ENCODE peak calls at places on chromosomes 13 and 19, in nine cellular contexts. R, J, L, D, E, A, O, F and X are unnamed samples.

GRCh38 chr19:41753936-41754529 is 1.3 kb upstream of the CEACAM6 start:
- DNase-seq in F (peak), A (no peak), O (peak), R (peak), J (no peak), E (peak), D (peak), L (no peak), X (peak)

GRCh38 chr13:100658363-100658762 is 16.2 kb downstream of the TMTC4 start:
- DNase-seq in A (no peak), D (no peak), R (no peak), O (no peak), F (no peak), L (no peak), E (no peak), J (no peak), X (no peak)

GRCh38 chr19:58228584-58229254 is at the start of gene ZNF544:
- DNase-seq in F (peak), R (peak), A (peak), L (no peak), O (peak), D (peak), J (peak), E (peak), X (peak)

GRCh38 chr19:47713046-47714021 is at the start of gene EHD2:
- DNase-seq in L (no peak), R (peak), D (peak), O (peak), A (no peak), F (peak), J (peak), E (peak), X (peak)

GRCh38 chr19:41537789-41538188 is 38.2 kb upstream of the CEACAM21 start:
- DNase-seq in F (no peak), E (no peak), R (peak), A (no peak), L (no peak), J (no peak), O (no peak), D (no peak), X (peak)

GRCh38 chr13:41648314-41648935 is 191.1 kb downstream of the RGCC start:
- DNase-seq in E (no peak), L (no peak), O (peak), A (no peak), D (no peak), J (peak), R (no peak), F (no peak), X (peak)

GRCh38 chr13:20749377-20749776 is 24.4 kb downstream of the EEF1AKMT1 start:
- DNase-seq in E (no peak), J (no peak), F (no peak), O (no peak), L (no peak), R (no peak), A (no peak), D (no peak), X (no peak)

GRCh38 chr19:52566588-52566987 is 3.5 kb upstream of the ZNF701 start:
- DNase-seq in E (no peak), D (no peak), A (no peak), J (peak), R (no peak), O (peak), F (no peak), L (no peak), X (peak)

GRCh38 chr19:49057636-49058234 is at the start of gene CGB7:
- DNase-seq in L (no peak), D (peak), A (peak), J (no peak), E (peak), O (peak), R (peak), F (peak), X (peak)

GRCh38 chr13:67230774-67231480 is 791 bp upstream of the PCDH9 start:
- DNase-seq in L (no peak), J (peak), O (peak), E (peak), R (peak), A (peak), D (peak), F (peak), X (peak)

GRCh38 chr19:42285546-42285945 is 16.4 kb upstream of the PRR19 start:
- DNase-seq in D (peak), O (no peak), A (no peak), J (no peak), F (no peak), L (no peak), R (peak), E (no peak), X (no peak)

GRCh38 chr19:51097166-51097736 is 11.0 kb downstream of the CTU1 start:
- DNase-seq in F (peak), O (peak), E (peak), A (peak), J (no peak), D (peak), R (peak), L (no peak), X (peak)

GRCh38 chr13:48738261-48738755 is 84.6 kb downstream of the CYSLTR2 start:
- DNase-seq in O (no peak), R (no peak), D (no peak), F (peak), L (no peak), A (no peak), J (no peak), E (no peak), X (no peak)

GRCh38 chr19:8489591-8490394 is 12.6 kb downstream of the PRAM1 start:
- DNase-seq in D (no peak), E (no peak), F (no peak), O (peak), R (no peak), J (no peak), A (no peak), L (no peak), X (peak)

GRCh38 chr13:37775871-37776270 is 93.7 kb downstream of the TRPC4 start:
- DNase-seq in L (no peak), R (no peak), O (no peak), J (no peak), A (no peak), D (no peak), E (no peak), F (no peak), X (no peak)

GRCh38 chr13:112576191-112576590 is 11.8 kb downstream of the TUBGCP3 start:
- DNase-seq in R (no peak), D (no peak), A (no peak), L (no peak), E (no peak), F (no peak), O (no peak), J (no peak), X (no peak)

GRCh38 chr19:6215701-6216235 is 64.0 kb downstream of the MLLT1 start:
- DNase-seq in A (no peak), R (no peak), J (no peak), O (no peak), E (no peak), D (no peak), L (no peak), F (no peak), X (no peak)

GRCh38 chr13:48155850-48156249 is 60.9 kb upstream of the MED4 start:
- DNase-seq in A (no peak), O (peak), D (no peak), R (no peak), J (no peak), E (no peak), L (no peak), F (no peak), X (peak)

GRCh38 chr19:13537454-13537853 is 31.2 kb upstream of the CACNA1A start:
- DNase-seq in F (peak), E (peak), R (no peak), L (no peak), D (no peak), J (no peak), A (no peak), O (no peak), X (peak)

GRCh38 chr19:30696514-30696913 is 324.3 kb downstream of the ZNF536 start:
- DNase-seq in A (peak), R (no peak), E (peak), D (no peak), F (no peak), L (no peak), J (no peak), O (no peak), X (no peak)

GRCh38 chr19:20558571-20558970 is 7.0 kb downstream of the ZNF737 start:
- DNase-seq in A (no peak), L (no peak), D (no peak), J (no peak), E (no peak), R (no peak), O (no peak), F (no peak), X (no peak)

GRCh38 chr19:20558011-20558410 is 7.6 kb downstream of the ZNF737 start:
- DNase-seq in O (no peak), A (no peak), L (no peak), D (peak), F (peak), R (no peak), E (no peak), J (no peak), X (no peak)
- TF ChIP-seq CTCF in O (no peak), A (no peak), L (peak), D (no peak), F (no peak), R (no peak), E (no peak), J (no peak), X (no peak)

DNA sequence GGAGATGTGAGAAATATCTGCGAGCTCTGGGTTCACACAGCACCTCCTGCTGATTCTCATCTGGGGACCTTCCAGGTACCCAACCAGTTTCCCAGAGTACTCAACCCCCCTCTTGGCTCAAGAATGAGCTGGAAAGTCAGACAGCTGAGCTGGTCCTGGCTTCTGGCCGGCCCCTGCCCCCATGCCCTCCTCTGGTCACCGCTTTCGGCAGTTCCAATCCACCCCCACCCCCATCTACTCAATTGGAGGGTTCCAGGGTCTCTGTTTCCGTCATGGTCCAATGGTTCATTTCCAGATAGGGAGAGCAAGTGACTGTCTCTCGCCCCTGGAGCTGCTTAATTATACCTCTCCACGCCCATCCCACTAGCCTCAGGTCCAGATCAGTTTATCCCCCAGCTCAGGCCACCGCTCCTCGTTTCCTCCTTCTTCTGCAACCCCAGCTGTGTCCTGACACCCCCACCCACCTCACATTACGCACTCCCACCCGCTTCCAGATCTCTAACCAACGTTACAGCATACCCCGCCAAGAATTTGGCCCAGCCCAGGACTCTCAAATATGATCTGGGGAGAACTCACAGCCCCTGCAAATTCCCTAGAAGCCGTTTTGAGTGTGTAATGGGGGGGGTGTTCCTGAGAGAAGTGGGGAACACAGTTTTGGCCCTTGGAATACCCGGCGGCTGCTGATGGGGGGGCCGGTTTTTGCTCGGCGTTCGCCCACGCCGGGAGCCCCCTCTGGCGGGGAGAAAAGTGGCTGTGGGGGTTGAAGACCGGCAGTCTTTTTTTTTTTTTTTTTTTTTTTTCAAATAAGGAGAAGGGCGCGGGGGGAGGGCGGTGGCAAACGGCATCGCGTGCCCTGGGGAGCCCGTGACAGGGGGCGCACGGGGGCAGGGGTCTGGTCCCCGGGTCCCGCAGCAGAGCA is 1.8 kb upstream of the PDE4A start:
- DNase-seq in A (no peak), E (peak), F (no peak), L (no peak), D (no peak), J (no peak), R (peak), O (no peak), X (no peak)
- TF ChIP-seq CTCF in A (no peak), E (no peak), F (no peak), L (no peak), D (no peak), J (peak), R (no peak), O (no peak), X (no peak)

GRCh38 chr19:43468354-43469159 is 3.1 kb upstream of the LYPD3 start:
- DNase-seq in E (no peak), F (no peak), O (no peak), A (no peak), L (no peak), J (no peak), D (no peak), R (no peak), X (no peak)
- TF ChIP-seq CTCF in E (no peak), F (no peak), O (no peak), A (no peak), L (no peak), J (no peak), D (no peak), R (no peak), X (no peak)

GRCh38 chr13:81539643-81540150 is 1198.8 kb upstream of the SPRY2 start:
- DNase-seq in F (peak), E (no peak), A (no peak), J (no peak), D (no peak), O (no peak), R (no peak), L (no peak), X (no peak)

DNA sequence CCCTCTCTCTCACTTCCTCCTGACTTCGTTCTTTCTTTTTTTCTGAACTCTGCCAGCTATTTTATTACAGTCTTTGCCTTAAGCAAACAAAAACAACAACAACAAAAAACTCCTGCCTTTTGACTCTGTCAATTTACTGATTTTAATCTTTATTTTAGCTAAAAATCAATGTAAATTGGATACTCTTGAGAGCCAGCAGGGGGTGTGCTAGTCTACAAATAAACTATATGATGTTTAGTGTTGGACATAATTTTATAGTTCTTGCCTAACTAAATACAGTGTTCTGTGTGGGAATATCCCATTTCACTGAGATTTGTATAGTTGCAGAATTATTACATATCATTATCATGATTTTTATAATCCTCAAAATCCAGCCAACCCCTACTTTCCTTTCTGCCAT is 1199.9 kb upstream of the SPRY2 start:
- DNase-seq in R (no peak), D (no peak), A (no peak), J (no peak), O (no peak), E (no peak), L (no peak), F (no peak), X (peak)
- TF ChIP-seq CTCF in R (no peak), D (no peak), A (peak), J (no peak), O (no peak), E (peak), L (no peak), F (no peak), X (peak)

DNA sequence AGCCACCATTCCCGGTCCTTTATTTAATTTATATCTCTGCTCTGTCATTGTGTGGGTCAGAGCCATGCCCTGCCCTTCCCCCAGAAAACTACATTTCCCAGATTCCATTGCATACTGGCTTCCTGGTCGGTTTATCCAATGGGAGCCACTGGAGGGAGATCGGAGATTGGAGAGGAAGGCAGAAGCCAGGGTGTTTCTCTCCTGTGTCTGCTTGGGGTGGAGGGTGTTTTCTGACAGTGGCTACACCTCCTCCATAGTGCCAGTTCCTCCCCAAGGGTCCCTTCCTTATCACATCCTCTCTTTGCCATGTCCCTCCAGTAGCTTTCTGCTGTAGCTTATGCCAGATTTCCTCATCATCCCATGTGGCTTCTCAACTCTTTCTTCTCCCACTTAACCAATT is 19.0 kb downstream of the OLFM2 start:
- DNase-seq in R (no peak), L (no peak), O (peak), J (no peak), D (peak), A (no peak), F (peak), E (peak), X (peak)
- TF ChIP-seq CTCF in R (no peak), L (no peak), O (no peak), J (no peak), D (no peak), A (no peak), F (no peak), E (no peak), X (no peak)

GRCh38 chr13:31105856-31106255 is 55.8 kb downstream of the HSPH1 start:
- DNase-seq in R (no peak), F (no peak), A (no peak), L (no peak), D (no peak), J (no peak), O (no peak), E (no peak), X (no peak)

GRCh38 chr13:31101511-31102170 is 60.1 kb downstream of the HSPH1 start:
- DNase-seq in R (no peak), D (peak), J (no peak), O (no peak), L (no peak), F (no peak), E (no peak), A (no peak), X (no peak)

GRCh38 chr13:31100721-31101120 is 61.0 kb downstream of the HSPH1 start:
- DNase-seq in A (no peak), D (no peak), L (no peak), O (no peak), J (no peak), F (no peak), R (no peak), E (no peak), X (no peak)

GRCh38 chr13:31107109-31107508 is 54.6 kb downstream of the HSPH1 start:
- DNase-seq in E (no peak), J (no peak), D (no peak), F (no peak), A (no peak), O (no peak), L (no peak), R (no peak), X (no peak)

GRCh38 chr13:31105020-31105800 is 56.5 kb downstream of the HSPH1 start:
- DNase-seq in O (no peak), R (no peak), A (no peak), J (no peak), D (no peak), L (no peak), F (peak), E (no peak), X (no peak)
- TF ChIP-seq CTCF in O (no peak), R (no peak), A (no peak), J (no peak), D (no peak), L (no peak), F (no peak), E (no peak), X (no peak)

GRCh38 chr19:45152504-45153338 is 8.1 kb downstream of the NKPD1 start:
- DNase-seq in D (peak), R (peak), L (no peak), F (peak), O (no peak), E (peak), J (no peak), A (no peak), X (no peak)

GRCh38 chr19:45156231-45156630 is 4.6 kb downstream of the NKPD1 start:
- DNase-seq in O (no peak), R (no peak), D (no peak), A (no peak), J (no peak), L (no peak), F (no peak), E (no peak), X (no peak)

GRCh38 chr19:45151821-45152503 is 8.8 kb downstream of the NKPD1 start:
- DNase-seq in J (no peak), A (no peak), L (no peak), F (no peak), D (no peak), E (no peak), R (no peak), O (no peak), X (no peak)

GRCh38 chr19:45153339-45154063 is 7.3 kb downstream of the NKPD1 start:
- DNase-seq in R (peak), O (no peak), E (peak), L (no peak), J (no peak), D (peak), F (peak), A (peak), X (no peak)

DNA sequence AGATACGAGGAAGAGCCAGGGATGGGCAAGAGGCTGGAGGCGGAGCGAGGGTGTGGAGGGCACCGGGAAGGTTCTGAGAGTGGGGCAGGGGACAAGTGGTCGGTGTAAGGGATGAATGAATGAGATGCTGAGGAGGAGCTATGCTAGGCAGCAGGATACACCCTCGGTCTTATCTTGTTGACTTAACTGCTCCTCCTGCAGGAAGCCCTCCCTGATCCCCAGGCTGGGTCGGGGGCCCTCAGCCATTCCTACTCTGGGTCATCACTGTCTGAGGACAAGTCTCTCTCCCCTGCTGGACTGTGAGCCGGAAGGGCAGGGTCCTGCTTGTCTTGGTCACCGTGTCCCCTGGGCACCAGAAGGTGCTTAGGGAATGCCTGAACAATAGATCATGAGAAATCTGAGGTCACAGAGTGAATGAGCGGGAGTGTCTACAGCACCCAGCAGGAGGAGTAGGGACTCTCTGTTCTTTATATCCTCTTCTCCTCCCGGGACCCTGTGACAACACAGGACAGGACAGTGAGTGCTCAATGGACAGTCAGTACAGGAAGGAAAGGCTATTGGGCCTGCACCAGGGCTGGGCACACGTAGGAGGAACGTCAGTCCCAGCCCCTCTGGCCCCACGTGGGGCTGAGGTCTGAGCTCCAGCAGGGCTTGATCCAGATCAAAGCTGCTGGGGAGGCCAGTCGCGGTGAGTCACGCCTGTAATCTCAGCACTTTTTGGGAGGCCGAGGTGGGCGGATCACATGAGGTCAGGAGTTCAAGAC is 6.5 kb downstream of the NKPD1 start:
- DNase-seq in O (no peak), A (no peak), E (no peak), F (peak), D (no peak), R (no peak), J (no peak), L (no peak), X (peak)
- TF ChIP-seq CTCF in O (no peak), A (no peak), E (no peak), F (no peak), D (no peak), R (no peak), J (peak), L (no peak), X (no peak)